ENCODE peak calls at places on chromosomes 3 and 15, in eight cellular contexts. H is nucleus accumbens; T is SHP77 treated with DMSO at 0.1 percent for 48 hours; U is activated CD8-positive, alpha-beta T cell treated with anti-CD3 and anti-CD28 coated beads for 36 hours; Q is H4; N is DMS 273 treated with DMSO at 0.1 percent for 48 hours; W is memory B cell; L is stimulated activated CD4-positive, alpha-beta T cell treated with anti-CD3 and anti-CD28 coated beads, Interleukin-12 subunit alpha, Interleukin-12 subunit beta, amount 100 ng/mL, for 48 hours. Y is an unnamed sample.
A peak's percentile ranks its signal among the peaks of the same experiment; 100 is the strongest.

GRCh38 chr3:146163584-146163983 is 2.6 kb upstream of the PLOD2 start:
- DNase-seq in N (no peak), Q (peak; percentile 83), H (no peak), U (no peak), T (no peak), L (no peak), W (no peak), Y (no peak)

GRCh38 chr15:55282284-55282833 is 7.3 kb downstream of the RAB27A start:
- DNase-seq in H (no peak), U (peak; percentile 45), L (no peak), T (no peak), N (no peak), W (no peak), Q (peak; percentile 87), Y (no peak)

GRCh38 chr3:37338500-37338899 is 164.1 kb upstream of the LRRFIP2 start:
- DNase-seq in U (no peak), Q (no peak), H (no peak), L (no peak), T (no peak), W (no peak), N (no peak), Y (no peak)

GRCh38 chr3:190699784-190700183 is 162.7 kb downstream of the GMNC start:
- DNase-seq in N (no peak), U (no peak), T (no peak), W (no peak), L (no peak), Q (no peak), H (no peak), Y (no peak)

GRCh38 chr3:56889131-56889530 is 87.4 kb upstream of the ARHGEF3 start:
- DNase-seq in U (no peak), T (no peak), H (no peak), W (no peak), L (no peak), N (no peak), Q (no peak), Y (no peak)

GRCh38 chr15:74210729-74211128 is 8.1 kb upstream of the STRA6 start:
- DNase-seq in W (no peak), H (no peak), U (no peak), Q (no peak), N (no peak), T (no peak), L (no peak), Y (no peak)

GRCh38 chr15:75718326-75718725 is 5.7 kb upstream of the CSPG4 start:
- DNase-seq in T (no peak), N (no peak), Q (peak; percentile 39), U (no peak), L (no peak), W (no peak), H (no peak), Y (no peak)

GRCh38 chr15:73493936-73494335 is 51.0 kb downstream of the REC114 start:
- DNase-seq in Q (no peak), N (no peak), W (no peak), H (no peak), L (no peak), U (no peak), T (no peak), Y (no peak)

GRCh38 chr3:15578272-15578671 is 23.1 kb downstream of the HACL1 start:
- DNase-seq in W (no peak), N (no peak), H (no peak), Q (no peak), L (no peak), T (no peak), U (no peak), Y (no peak)

GRCh38 chr3:174858353-174858752 is 781 bp upstream of the NAALADL2 start:
- DNase-seq in N (no peak), W (no peak), L (no peak), Q (no peak), H (no peak), U (no peak), T (no peak), Y (no peak)

GRCh38 chr3:196093271-196094111 is 11.6 kb upstream of the TFRC start:
- DNase-seq in T (no peak), H (no peak), U (no peak), N (no peak), Q (no peak), W (no peak), L (no peak), Y (no peak)

GRCh38 chr3:153089620-153090019 is 72.4 kb upstream of the RAP2B start:
- DNase-seq in T (no peak), W (no peak), Q (no peak), U (no peak), L (no peak), N (no peak), H (no peak), Y (no peak)

GRCh38 chr3:139227165-139227564 is 116.7 kb upstream of the MRPS22 start:
- DNase-seq in L (no peak), W (no peak), T (no peak), N (peak; percentile 72), U (no peak), H (no peak), Q (no peak), Y (no peak)

GRCh38 chr3:78670087-78670486 is 1097.7 kb downstream of the ROBO1 start:
- DNase-seq in W (no peak), N (no peak), T (peak; percentile 45), H (no peak), U (no peak), L (no peak), Q (no peak), Y (no peak)

GRCh38 chr15:41977757-41978369 is 5.5 kb upstream of the EHD4 start:
- DNase-seq in W (no peak), T (no peak), N (no peak), Q (no peak), L (no peak), H (no peak), U (no peak), Y (no peak)

GRCh38 chr3:69986419-69986818 is 13.1 kb upstream of the SAMMSON start:
- DNase-seq in H (no peak), N (no peak), T (no peak), Q (no peak), W (no peak), L (no peak), U (no peak), Y (no peak)

GRCh38 chr3:41682996-41683395 is 278.9 kb downstream of the ULK4 start:
- DNase-seq in U (no peak), T (no peak), N (no peak), W (no peak), H (no peak), Q (no peak), L (no peak), Y (no peak)

GRCh38 chr3:52539010-52539653 is 2.7 kb downstream of the UQCC5 start:
- DNase-seq in W (no peak), Q (no peak), T (no peak), L (no peak), N (no peak), U (no peak), H (no peak), Y (no peak)

GRCh38 chr15:70286110-70286806 is 188.5 kb upstream of the TLE3 start:
- DNase-seq in T (no peak), N (no peak), U (no peak), W (no peak), L (no peak), H (no peak), Q (no peak), Y (no peak)

GRCh38 chr15:19899021-19899824 is 642.4 kb downstream of the GOLGA6L6 start:
- DNase-seq in T (no peak), H (no peak), Q (no peak), U (no peak), W (no peak), L (no peak), N (no peak), Y (no peak)

GRCh38 chr15:40040293-40040635 is 1.3 kb upstream of the SRP14 start:
- DNase-seq in T (no peak), N (no peak), Q (no peak), H (no peak), W (no peak), U (no peak), L (no peak), Y (no peak)

GRCh38 chr15:82850242-82850591 is 40.8 kb downstream of the WHAMM start:
- DNase-seq in Q (no peak), U (no peak), N (peak; percentile 33), H (no peak), L (no peak), W (no peak), T (no peak), Y (no peak)

GRCh38 chr15:73330206-73331051 is 38.3 kb downstream of the HCN4 start:
- DNase-seq in U (no peak), T (no peak), W (no peak), L (no peak), N (no peak), Q (no peak), H (no peak), Y (no peak)

GRCh38 chr15:67838789-67839332 is 984 bp downstream of the RNU6-1 start:
- DNase-seq in H (peak; percentile 24), T (peak; percentile 73), U (no peak), Q (no peak), W (no peak), L (no peak), N (no peak), Y (no peak)

GRCh38 chr3:194267744-194268658 is 83.1 kb downstream of the CPN2 start:
- DNase-seq in Q (no peak), U (no peak), L (no peak), H (no peak), W (no peak), T (no peak), N (no peak), Y (no peak)

GRCh38 chr3:124760601-124761000 is 30.3 kb downstream of the UMPS start:
- DNase-seq in T (peak; percentile 12), Q (no peak), N (no peak), H (no peak), W (no peak), U (no peak), L (no peak), Y (no peak)

GRCh38 chr3:157662171-157662570 is 159.0 kb upstream of the VEPH1 start:
- DNase-seq in N (no peak), Q (no peak), U (no peak), W (no peak), L (no peak), T (no peak), H (no peak), Y (no peak)

GRCh38 chr3:27729325-27729724 is 7.2 kb upstream of the EOMES start:
- DNase-seq in U (no peak), Q (no peak), N (no peak), W (no peak), L (no peak), H (no peak), T (no peak), Y (no peak)

GRCh38 chr3:64190517-64191515 is 34.5 kb downstream of the PRICKLE2 start:
- DNase-seq in L (no peak), H (no peak), T (no peak), W (no peak), U (no peak), N (no peak), Q (peak; percentile 77), Y (no peak)

GRCh38 chr15:65836665-65837064 is 32.6 kb upstream of the RAB11A start:
- DNase-seq in Q (no peak), N (no peak), U (no peak), H (no peak), W (no peak), T (no peak), L (no peak), Y (no peak)

Y was measured in naive thymus-derived CD4-positive, alpha-beta T cell.